ENCODE peak calls at places on chromosomes 6 and 20, in ten cellular contexts. O is NCI-H2081; G is germinal center; T is T-cell; M is NCI-H460; V is cardiac fibroblast; Z is WERI-Rb-1; W is fibroblast of lung; C is stimulated activated CD8-positive, alpha-beta memory T cell treated with anti-CD3 and anti-CD28 coated beads, Interleukin-4, amount 100 ng/mL, for 4 hours; J is AG20443. H is an unnamed sample.

GRCh38 chr20:62642666-62643520 is 590 bp downstream of the SLCO4A1 start:
- DNase-seq in O (peak; percentile 38), G (peak; percentile 60), T (peak; percentile 51), M (no peak), V (peak; percentile 38), Z (peak; percentile 59), W (peak; percentile 8), C (peak; percentile 57), J (peak; percentile 38), H (peak; percentile 68)

GRCh38 chr20:57310821-57311514 is 18.6 kb upstream of the SPO11 start:
- DNase-seq in O (no peak), G (no peak), T (no peak), M (no peak), V (no peak), Z (no peak), W (no peak), C (no peak), J (no peak), H (no peak)

GRCh38 chr20:34990661-34991214 is 35.1 kb downstream of the MYH7B start:
- DNase-seq in O (no peak), G (no peak), T (no peak), M (no peak), V (no peak), Z (no peak), W (no peak), C (no peak), J (no peak), H (no peak)

GRCh38 chr20:24406251-24406650 is 63.2 kb upstream of the SYNDIG1 start:
- DNase-seq in O (no peak), G (no peak), T (no peak), M (no peak), V (no peak), Z (no peak), W (no peak), C (no peak), J (no peak), H (no peak)

GRCh38 chr20:62446398-62446985 is 19.2 kb upstream of the RBBP8NL start:
- DNase-seq in O (no peak), G (no peak), T (no peak), M (no peak), V (no peak), Z (no peak), W (no peak), C (no peak), J (no peak), H (no peak)

GRCh38 chr6:140264451-140264850 is 890.0 kb upstream of the CITED2 start:
- DNase-seq in O (no peak), G (no peak), T (no peak), M (no peak), V (peak; percentile 25), Z (no peak), W (no peak), C (no peak), J (no peak), H (no peak)

GRCh38 chr6:105308840-105309239 is 94.0 kb downstream of the PREP start:
- DNase-seq in O (no peak), G (no peak), T (no peak), M (no peak), V (no peak), Z (no peak), W (no peak), C (no peak), J (no peak), H (no peak)

GRCh38 chr6:45687570-45687969 is 309.8 kb upstream of the SUPT3H start:
- DNase-seq in O (no peak), G (no peak), T (no peak), M (no peak), V (no peak), Z (no peak), W (no peak), C (no peak), J (no peak), H (peak; percentile 51)

GRCh38 chr6:166168616-166169548 is 1.2 kb upstream of the TBXT start:
- DNase-seq in O (no peak), G (no peak), T (no peak), M (peak; percentile 84), V (peak; percentile 6), Z (no peak), W (no peak), C (no peak), J (no peak), H (peak; percentile 14)

GRCh38 chr6:63272397-63272796 is 47.4 kb downstream of the LGSN start:
- DNase-seq in O (peak; percentile 52), G (no peak), T (no peak), M (peak; percentile 49), V (peak; percentile 46), Z (no peak), W (peak; percentile 40), C (no peak), J (peak; percentile 17), H (no peak)

GRCh38 chr6:157343732-157344131 is 20.4 kb upstream of the TMEM242 start:
- DNase-seq in O (no peak), G (no peak), T (no peak), M (no peak), V (no peak), Z (no peak), W (no peak), C (no peak), J (no peak), H (no peak)

GRCh38 chr6:10837009-10837691 is 1.2 kb downstream of the MAK start:
- DNase-seq in O (no peak), G (peak; percentile 12), T (no peak), M (no peak), V (peak; percentile 23), Z (peak; percentile 78), W (peak; percentile 11), C (no peak), J (peak; percentile 58), H (no peak)

GRCh38 chr20:33006776-33007375 is 628 bp upstream of the BPIFB2 start:
- DNase-seq in O (no peak), G (no peak), T (no peak), M (no peak), V (no peak), Z (no peak), W (no peak), C (no peak), J (no peak), H (no peak)

GRCh38 chr20:35001596-35002362 is 46.1 kb downstream of the MYH7B start:
- DNase-seq in O (no peak), G (no peak), T (no peak), M (no peak), V (no peak), Z (no peak), W (no peak), C (no peak), J (no peak), H (no peak)

GRCh38 chr20:60249436-60249835 is 291.2 kb downstream of the CDH26 start:
- DNase-seq in O (no peak), G (no peak), T (no peak), M (peak; percentile 26), V (peak; percentile 96), Z (no peak), W (peak; percentile 80), C (no peak), J (peak; percentile 86), H (no peak)

GRCh38 chr20:59821788-59822187 is 111.6 kb downstream of the SYCP2 start:
- DNase-seq in O (no peak), G (no peak), T (peak; percentile 4), M (no peak), V (no peak), Z (no peak), W (no peak), C (no peak), J (no peak), H (no peak)

GRCh38 chr20:25274481-25274880 is 26.6 kb downstream of the PYGB start:
- DNase-seq in O (no peak), G (no peak), T (peak; percentile 20), M (no peak), V (no peak), Z (peak; percentile 4), W (no peak), C (no peak), J (no peak), H (no peak)

GRCh38 chr6:36984581-36985383 is 1.2 kb downstream of the MTCH1 start:
- DNase-seq in O (peak; percentile 22), G (no peak), T (peak; percentile 60), M (peak; percentile 65), V (peak; percentile 75), Z (peak; percentile 79), W (peak; percentile 79), C (peak; percentile 27), J (peak; percentile 71), H (no peak)

GRCh38 chr6:89853068-89853467 is 23.4 kb downstream of the CASP8AP2 start:
- DNase-seq in O (no peak), G (no peak), T (no peak), M (no peak), V (peak; percentile 36), Z (no peak), W (no peak), C (no peak), J (peak; percentile 43), H (no peak)

GRCh38 chr20:5528719-5529256 is 212.0 kb upstream of the PROKR2 start:
- DNase-seq in O (peak; percentile 91), G (peak; percentile 76), T (peak; percentile 67), M (peak; percentile 86), V (peak; percentile 94), Z (peak; percentile 71), W (peak; percentile 92), C (peak; percentile 37), J (peak; percentile 80), H (peak; percentile 89)

GRCh38 chr6:148599967-148600426 is 146.8 kb upstream of the UST start:
- DNase-seq in O (no peak), G (no peak), T (no peak), M (no peak), V (no peak), Z (no peak), W (no peak), C (no peak), J (no peak), H (no peak)

GRCh38 chr6:75643173-75643572 is 41.5 kb downstream of the SENP6 start:
- DNase-seq in O (no peak), G (no peak), T (no peak), M (no peak), V (no peak), Z (no peak), W (no peak), C (no peak), J (no peak), H (no peak)

GRCh38 chr6:11194399-11195274 is 37.8 kb downstream of the NEDD9 start:
- DNase-seq in O (no peak), G (no peak), T (no peak), M (peak; percentile 87), V (peak; percentile 93), Z (no peak), W (peak; percentile 60), C (no peak), J (no peak), H (no peak)

GRCh38 chr6:14453712-14454466 is 336.3 kb downstream of the CD83 start:
- DNase-seq in O (no peak), G (no peak), T (no peak), M (no peak), V (no peak), Z (peak; percentile 40), W (no peak), C (no peak), J (no peak), H (no peak)

H was measured in B cell.